ENCODE peak calls at places on chromosomes 4 and X, in six cellular contexts. Z is activated CD8-positive, alpha-beta memory T cell treated with anti-CD3 and anti-CD28 coated beads for 48 hours; A is NCI-H1694 treated with DMSO at 0.1 percent for 48 hours; V is Calu3; T is kidney epithelial cell; C is omental fat pad. E is an unnamed sample.

GRCh38 chrX:22541926-22542325 is 269.2 kb downstream of the CBLL2 start:
- DNase-seq in Z (no peak), A (no peak), V (no peak), T (no peak), C (no peak), E (no peak)

GRCh38 chr4:182083681-182084410 is 159.4 kb upstream of the TENM3 start:
- DNase-seq in Z (no peak), A (no peak), V (no peak), T (no peak), C (no peak), E (no peak)

GRCh38 chr4:184198190-184198589 is 19.5 kb downstream of the ENPP6 start:
- DNase-seq in Z (no peak), A (no peak), V (no peak), T (no peak), C (no peak), E (no peak)

GRCh38 chrX:41600266-41600665 is 88.5 kb upstream of the GPR34 start:
- DNase-seq in Z (no peak), A (no peak), V (no peak), T (peak; percentile 31), C (no peak), E (no peak)

GRCh38 chr4:3470244-3471097 is 7.4 kb downstream of the DOK7 start:
- DNase-seq in Z (no peak), A (no peak), V (peak; percentile 28), T (no peak), C (no peak), E (no peak)

GRCh38 chr4:139077567-139078355 is 62.2 kb downstream of the NOCT start:
- DNase-seq in Z (no peak), A (no peak), V (no peak), T (no peak), C (no peak), E (no peak)

GRCh38 chrX:114924846-114925245 is 92.6 kb downstream of the IL13RA2 start:
- DNase-seq in Z (no peak), A (no peak), V (no peak), T (no peak), C (no peak), E (no peak)

GRCh38 chr4:688695-689497 is at the start of gene SLC49A3:
- DNase-seq in Z (no peak), A (no peak), V (no peak), T (no peak), C (no peak), E (peak; percentile 88)

GRCh38 chrX:1477801-1478458 is 25.2 kb upstream of the ASMTL start:
- DNase-seq in Z (no peak), A (no peak), V (no peak), T (no peak), C (no peak), E (no peak)

GRCh38 chr4:87720094-87720691 is 70.1 kb downstream of the DMP1 start:
- DNase-seq in Z (no peak), A (no peak), V (no peak), T (no peak), C (no peak), E (no peak)

GRCh38 chr4:108058685-108059440 is 69.2 kb downstream of the HADH start:
- DNase-seq in Z (no peak), A (no peak), V (peak; percentile 18), T (no peak), C (no peak), E (no peak)

GRCh38 chr4:2385450-2386020 is 32.9 kb downstream of the ZFYVE28 start:
- DNase-seq in Z (no peak), A (no peak), V (no peak), T (no peak), C (no peak), E (no peak)

GRCh38 chr4:74440356-74440755 is 4.6 kb upstream of the AREG start:
- DNase-seq in Z (no peak), A (no peak), V (no peak), T (no peak), C (no peak), E (no peak)

GRCh38 chr4:159227984-159228383 is 125.1 kb downstream of the RAPGEF2 start:
- DNase-seq in Z (no peak), A (peak; percentile 2), V (peak; percentile 62), T (peak; percentile 79), C (peak; percentile 50), E (peak; percentile 70)

GRCh38 chr4:162061214-162061613 is 102.6 kb downstream of the FSTL5 start:
- DNase-seq in Z (no peak), A (no peak), V (no peak), T (peak; percentile 14), C (no peak), E (peak; percentile 63)

GRCh38 chrX:68998716-68999115 is 166.5 kb downstream of the PJA1 start:
- DNase-seq in Z (no peak), A (no peak), V (no peak), T (no peak), C (no peak), E (peak; percentile 44)

GRCh38 chr4:88002786-88003185 is 4.6 kb upstream of the PKD2 start:
- DNase-seq in Z (no peak), A (no peak), V (no peak), T (no peak), C (no peak), E (no peak)

GRCh38 chrX:153875391-153876111 is 10.4 kb downstream of the L1CAM start:
- DNase-seq in Z (peak; percentile 31), A (no peak), V (peak; percentile 68), T (no peak), C (peak; percentile 35), E (peak; percentile 91)

GRCh38 chr4:60724623-60725022 is 475.5 kb upstream of the ADGRL3 start:
- DNase-seq in Z (no peak), A (no peak), V (no peak), T (peak; percentile 63), C (no peak), E (peak; percentile 62)

GRCh38 chrX:132470179-132470578 is 18.7 kb downstream of the MBNL3 start:
- DNase-seq in Z (no peak), A (no peak), V (no peak), T (no peak), C (no peak), E (no peak)

GRCh38 chr4:12486995-12487394 is 997.1 kb downstream of the RAB28 start:
- DNase-seq in Z (no peak), A (no peak), V (no peak), T (no peak), C (no peak), E (no peak)

GRCh38 chrX:1391370-1391706 is 575 bp downstream of the SLC25A6 start:
- DNase-seq in Z (no peak), A (no peak), V (peak; percentile 91), T (no peak), C (no peak), E (peak; percentile 94)

GRCh38 chr4:2408401-2408958 is 10.0 kb downstream of the ZFYVE28 start:
- DNase-seq in Z (no peak), A (no peak), V (no peak), T (no peak), C (no peak), E (peak; percentile 79)

GRCh38 chr4:124060261-124060918 is 652.1 kb downstream of the ANKRD50 start:
- DNase-seq in Z (no peak), A (no peak), V (no peak), T (no peak), C (no peak), E (no peak)

GRCh38 chrX:134949271-134949670 is 41.5 kb upstream of the SMIM10 start:
- DNase-seq in Z (no peak), A (no peak), V (peak; percentile 2), T (no peak), C (no peak), E (no peak)

GRCh38 chrX:107629533-107629909 is 1.2 kb downstream of the PRPS1 start:
- DNase-seq in Z (no peak), A (peak; percentile 5), V (peak; percentile 18), T (no peak), C (no peak), E (peak; percentile 52)

GRCh38 chr4:122450847-122451246 is 5.7 kb downstream of the IL2 start:
- DNase-seq in Z (no peak), A (no peak), V (peak; percentile 12), T (no peak), C (no peak), E (peak; percentile 86)

GRCh38 chrX:148535639-148536038 is 35.2 kb downstream of the AFF2 start:
- DNase-seq in Z (no peak), A (no peak), V (no peak), T (no peak), C (no peak), E (no peak)

GRCh38 chr4:17708992-17709759 is 72.2 kb downstream of the FAM184B start:
- DNase-seq in Z (no peak), A (no peak), V (no peak), T (no peak), C (no peak), E (no peak)

GRCh38 chr4:76949293-76950051 is at the start of gene SEPTIN11:
- DNase-seq in Z (peak; percentile 71), A (peak; percentile 46), V (peak; percentile 90), T (no peak), C (peak; percentile 75), E (peak; percentile 97)

GRCh38 chrX:31038585-31039326 is 33.1 kb downstream of the FTHL17 start:
- DNase-seq in Z (no peak), A (no peak), V (peak; percentile 26), T (no peak), C (no peak), E (peak; percentile 59)

GRCh38 chr4:8817813-8818062 is 53.9 kb downstream of the HMX1 start:
- DNase-seq in Z (no peak), A (no peak), V (no peak), T (no peak), C (no peak), E (peak; percentile 41)

GRCh38 chrX:36609653-36610585 is 398.2 kb upstream of the FAM47C start:
- DNase-seq in Z (no peak), A (no peak), V (peak; percentile 45), T (no peak), C (no peak), E (no peak)

GRCh38 chrX:149841929-149842328 is 39.1 kb upstream of the MAGEA8 start:
- DNase-seq in Z (no peak), A (no peak), V (no peak), T (no peak), C (no peak), E (no peak)

GRCh38 chr4:106587558-106587957 is 219.0 kb upstream of the GIMD1 start:
- DNase-seq in Z (no peak), A (no peak), V (no peak), T (peak; percentile 55), C (no peak), E (no peak)

GRCh38 chr4:156298230-156298629 is 344.6 kb upstream of the CTSO start:
- DNase-seq in Z (no peak), A (peak; percentile 17), V (no peak), T (peak; percentile 76), C (no peak), E (no peak)

GRCh38 chr4:98679738-98680137 is 21.3 kb upstream of the TSPAN5 start:
- DNase-seq in Z (no peak), A (no peak), V (no peak), T (no peak), C (no peak), E (no peak)

GRCh38 chr4:96525901-96526300 is 686.0 kb downstream of the PDHA2 start:
- DNase-seq in Z (no peak), A (no peak), V (no peak), T (no peak), C (no peak), E (no peak)